ENCODE peak calls at places on chromosomes 2 and 18, in six cellular contexts. H is body of pancreas, S is heart right ventricle, A is fibroblast of lung, M is hepatocyte, T is neural progenitor cell. K is an unnamed sample.
A peak's percentile ranks its signal among the peaks of the same experiment; 100 is the strongest.

GRCh38 chr2:158043181-158043948 is 58.3 kb upstream of the UPP2 start:
- DNase-seq in H (no peak), M (no peak), S (no peak), T (no peak), A (no peak), K (no peak)

GRCh38 chr2:109675666-109676345 is 61.6 kb downstream of the SOWAHC start:
- DNase-seq in S (no peak), H (no peak), M (no peak), A (no peak), T (no peak), K (no peak)

GRCh38 chr2:108586631-108587030 is 52.4 kb downstream of the LIMS1 start:
- DNase-seq in M (no peak), S (no peak), H (no peak), A (no peak), T (no peak), K (no peak)

GRCh38 chr2:46296216-46296839 is 879 bp upstream of the EPAS1 start:
- DNase-seq in T (peak; percentile 45), A (no peak), H (peak; percentile 76), M (no peak), S (peak; percentile 58), K (no peak)

GRCh38 chr2:74048843-74049519 is 64.3 kb downstream of the TET3 start:
- DNase-seq in S (no peak), A (no peak), M (no peak), H (no peak), T (no peak), K (no peak)

GRCh38 chr18:60391571-60392226 is 19.1 kb upstream of the MC4R start:
- DNase-seq in S (no peak), M (no peak), H (no peak), T (no peak), A (peak; percentile 51), K (no peak)

GRCh38 chr2:161415467-161416293 is 417 bp upstream of the TBR1 start:
- DNase-seq in M (no peak), S (no peak), H (no peak), A (no peak), T (no peak), K (no peak)

GRCh38 chr18:46352520-46353250 is 248.5 kb downstream of the HAUS1 start:
- DNase-seq in M (no peak), H (no peak), S (no peak), A (no peak), T (no peak), K (no peak)

GRCh38 chr2:48227617-48228344 is 302.2 kb upstream of the STON1 start:
- DNase-seq in T (no peak), H (no peak), M (no peak), A (no peak), S (no peak), K (no peak)

GRCh38 chr2:106882658-106883057 is 3.3 kb downstream of the ST6GAL2 start:
- DNase-seq in S (no peak), A (no peak), M (peak; percentile 12), H (no peak), T (peak; percentile 28), K (no peak)

GRCh38 chr2:108988796-108989713 is at the start of gene EDAR:
- DNase-seq in H (peak; percentile 67), T (peak; percentile 82), A (peak; percentile 36), S (no peak), M (peak; percentile 77), K (no peak)

GRCh38 chr2:588041-588645 is 89.1 kb downstream of the TMEM18 start:
- DNase-seq in H (no peak), A (no peak), M (no peak), S (no peak), T (no peak), K (no peak)

GRCh38 chr2:24926602-24927252 is 6.7 kb upstream of the ADCY3 start:
- DNase-seq in A (peak; percentile 21), S (peak; percentile 63), T (peak; percentile 41), M (no peak), H (peak; percentile 46), K (no peak)

GRCh38 chr2:197993830-197994229 is 189.4 kb downstream of the PLCL1 start:
- DNase-seq in M (no peak), A (peak; percentile 38), H (no peak), T (no peak), S (no peak), K (no peak)

GRCh38 chr2:99261242-99261641 is 5.8 kb upstream of the LYG2 start:
- DNase-seq in M (no peak), S (no peak), A (no peak), H (no peak), T (no peak), K (no peak)

GRCh38 chr2:191795711-191796110 is 51.2 kb downstream of the CAVIN2 start:
- DNase-seq in T (no peak), A (no peak), M (no peak), H (no peak), S (no peak), K (no peak)

GRCh38 chr2:145631561-145631960 is 1111.6 kb upstream of the ZEB2 start:
- DNase-seq in T (no peak), H (no peak), A (no peak), S (no peak), M (no peak), K (no peak)

GRCh38 chr18:77376043-77376732 is 126.5 kb downstream of the GALR1 start:
- DNase-seq in S (no peak), A (peak; percentile 8), T (no peak), M (no peak), H (peak; percentile 70), K (no peak)

GRCh38 chr2:145835665-145836064 is 1315.7 kb upstream of the ZEB2 start:
- DNase-seq in A (no peak), S (no peak), M (no peak), H (no peak), T (no peak), K (peak; percentile 10)

GRCh38 chr2:191582355-191582754 is 95.6 kb upstream of the NABP1 start:
- DNase-seq in S (no peak), M (no peak), H (no peak), A (peak; percentile 81), T (no peak), K (no peak)

GRCh38 chr18:55384551-55385275 is 203.3 kb downstream of the TCF4 start:
- DNase-seq in S (no peak), M (no peak), H (peak; percentile 25), T (peak; percentile 68), A (peak; percentile 45), K (no peak)

GRCh38 chr2:85175369-85176299 is 42.4 kb downstream of the TCF7L1 start:
- DNase-seq in M (no peak), H (peak; percentile 30), T (peak; percentile 53), S (no peak), A (peak; percentile 77), K (peak; percentile 30)

GRCh38 chr18:70387018-70387417 is 98.2 kb downstream of the SOCS6 start:
- DNase-seq in T (no peak), M (no peak), H (no peak), A (no peak), S (no peak), K (no peak)

GRCh38 chr2:135791418-135792190 is 45.4 kb downstream of the LCT start:
- DNase-seq in A (peak; percentile 71), M (no peak), H (no peak), T (no peak), S (no peak), K (no peak)

DNA sequence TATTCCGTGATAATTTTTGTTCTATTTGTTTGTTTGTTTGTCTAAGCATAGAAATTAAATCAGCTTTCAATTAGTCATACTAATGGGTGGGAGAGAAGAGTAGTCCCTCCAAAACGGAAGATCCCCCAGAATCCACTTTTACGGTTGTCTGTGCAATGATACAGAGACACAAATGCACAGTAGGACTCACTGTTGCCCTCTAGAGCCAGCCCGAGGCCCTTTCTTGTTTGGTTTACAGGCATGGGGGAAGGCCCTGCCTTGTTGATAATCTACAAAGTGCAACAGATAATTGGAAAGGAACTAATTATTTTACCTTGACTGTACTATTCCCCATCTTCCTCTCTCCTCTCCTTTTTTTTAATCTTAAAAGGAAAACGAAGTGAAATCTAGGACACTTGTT is 121.1 kb downstream of the ACOXL start:
- DNase-seq in H (peak; percentile 52), A (peak; percentile 7), S (no peak), M (peak; percentile 38), T (peak; percentile 55), K (no peak)
- TF ChIP-seq CTCF in H (peak; percentile 23), A (peak; percentile 39), S (peak; percentile 48), M (peak; percentile 42), T (peak; percentile 67), K (peak; percentile 71)

GRCh38 chr2:202036601-202037037 is 3.0 kb downstream of the FZD7 start:
- DNase-seq in H (no peak), M (no peak), T (peak; percentile 91), A (peak; percentile 65), S (peak; percentile 16), K (no peak)
- H3K4me3 ChIP-seq in H (no peak overlapping the region), M (peak overlapping the region; percentile 34), T (peak overlapping the region; percentile 93), A (peak overlapping the region; percentile 80), S (peak overlapping the region; percentile 68), K (peak overlapping the region; percentile 81)

DNA sequence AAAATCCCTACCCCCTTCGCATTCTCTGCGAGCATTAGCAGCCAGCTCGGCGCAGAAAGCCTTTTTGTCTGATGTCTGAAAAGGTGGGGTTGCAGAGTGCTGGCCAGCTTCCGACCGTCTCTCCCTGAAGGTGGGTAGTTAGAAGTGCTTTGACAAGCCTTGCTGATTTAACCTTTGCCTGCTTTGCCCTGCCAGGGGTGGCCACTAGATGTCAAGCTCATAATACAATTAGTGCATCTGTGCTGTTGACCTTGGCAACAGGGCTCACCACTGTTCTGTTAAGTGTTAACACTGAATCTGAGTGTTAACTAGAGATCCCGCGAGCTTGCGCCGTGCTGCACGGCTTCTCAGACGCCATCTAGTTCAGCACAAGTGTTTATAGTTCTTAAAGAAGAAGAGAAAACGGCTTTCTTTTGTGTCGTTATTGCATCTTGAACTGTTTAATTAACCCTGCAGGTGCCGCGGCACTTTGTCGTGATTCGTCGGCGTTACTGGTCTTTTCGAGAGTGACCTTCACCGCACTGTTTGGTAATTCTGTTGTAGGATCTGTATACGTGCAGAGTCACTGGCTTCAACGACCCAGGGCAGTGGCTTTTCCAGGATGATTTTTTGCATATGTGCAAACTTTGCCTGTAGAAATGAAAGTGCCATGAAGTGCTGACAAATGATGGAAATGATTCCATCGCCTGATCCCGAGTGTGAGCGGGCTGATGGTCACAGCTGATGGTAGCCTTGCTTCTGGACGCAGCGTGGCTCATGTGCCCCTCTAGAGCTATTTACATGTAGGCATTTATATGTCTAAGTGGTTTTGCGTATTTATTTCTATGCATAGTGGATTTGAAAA is 5.5 kb downstream of the SALL3 start:
- DNase-seq in S (no peak), M (no peak), T (peak; percentile 82), A (peak; percentile 69), H (peak; percentile 36), K (no peak)
- TF ChIP-seq CTCF in S (peak; percentile 9), M (peak; percentile 29), T (peak; percentile 24), A (no peak), H (peak; percentile 11), K (no peak)

DNA sequence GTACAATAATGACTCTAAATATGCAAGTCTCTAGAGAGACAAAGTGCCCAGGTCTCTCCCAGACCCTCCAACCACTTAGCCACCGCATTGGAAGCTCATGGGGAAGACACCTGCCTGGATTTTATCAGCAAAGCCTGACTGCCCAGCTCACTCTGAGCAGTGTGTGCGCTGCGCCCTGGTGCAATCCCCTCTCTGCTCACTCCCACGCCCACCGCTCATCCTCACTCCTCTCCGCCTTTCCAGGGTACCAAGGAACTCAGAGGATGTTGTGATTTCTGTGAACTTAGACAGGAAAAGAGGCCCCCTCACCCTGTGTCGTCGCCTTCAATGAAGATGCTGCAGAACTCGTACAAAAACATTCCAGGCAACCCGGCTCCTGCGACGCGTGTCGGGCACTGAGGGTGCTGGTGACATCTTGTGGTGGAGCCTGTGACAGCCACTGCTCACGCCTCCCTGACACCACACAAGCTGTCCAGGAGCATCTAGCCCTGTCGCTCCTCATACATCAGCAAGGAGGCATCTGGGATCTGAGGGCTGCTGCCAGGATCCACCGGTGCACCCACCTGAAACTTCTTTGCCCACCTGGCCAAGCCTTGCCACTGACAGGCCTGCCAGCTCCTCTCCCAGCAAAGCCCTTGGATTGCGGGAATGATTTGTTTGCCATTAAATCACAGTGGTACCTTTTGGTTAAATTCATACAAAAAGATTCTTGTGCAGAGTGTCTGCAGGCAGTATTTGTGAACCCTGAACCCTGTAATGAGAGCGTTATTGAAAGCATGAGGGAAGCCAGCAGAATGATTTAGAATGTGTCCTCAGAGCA is 220.4 kb downstream of the ZNF516 start:
- DNase-seq in T (peak; percentile 85), S (peak; percentile 20), M (peak; percentile 69), A (no peak), H (no peak), K (no peak)
- H3K4me3 ChIP-seq in T (no peak overlapping the region), S (no peak overlapping the region), M (no peak overlapping the region), A (no peak overlapping the region), H (no peak overlapping the region), K (no peak overlapping the region)